ENCODE peak calls at places on chromosomes 16 and 17, in seven cellular contexts. C is AG09309, U is GM10248, S is cardiac muscle cell, Q is H9, O is omental fat pad, I is fibroblast of the aortic adventitia. W is an unnamed sample.

GRCh38 chr16:82281544-82281943 is 111.5 kb upstream of the MPHOSPH6 start:
- DNase-seq in C (no peak), U (no peak), S (no peak), Q (no peak), O (no peak), I (no peak), W (no peak)

GRCh38 chr16:287981-288920 is 5.3 kb downstream of the PDIA2 start:
- DNase-seq in C (no peak), U (no peak), S (no peak), Q (no peak), O (no peak), I (no peak), W (no peak)

GRCh38 chr16:20760346-20760745 is 3.5 kb upstream of the ACSM3 start:
- DNase-seq in C (no peak), U (no peak), S (no peak), Q (no peak), O (no peak), I (no peak), W (no peak)

GRCh38 chr16:81551141-81551808 is 106.7 kb downstream of the CMIP start:
- DNase-seq in C (no peak), U (peak; percentile 71), S (no peak), Q (no peak), O (no peak), I (peak; percentile 30), W (no peak)

GRCh38 chr17:49858796-49859195 is 10.9 kb upstream of the TAC4 start:
- DNase-seq in C (no peak), U (no peak), S (no peak), Q (no peak), O (no peak), I (no peak), W (no peak)

GRCh38 chr17:19360772-19361171 is 1.8 kb downstream of the B9D1 start:
- DNase-seq in C (no peak), U (no peak), S (no peak), Q (no peak), O (no peak), I (no peak), W (no peak)

GRCh38 chr17:71633391-71633849 is 487.4 kb upstream of the SOX9 start:
- DNase-seq in C (peak; percentile 83), U (no peak), S (no peak), Q (no peak), O (no peak), I (peak; percentile 22), W (no peak)

GRCh38 chr17:67649891-67650290 is 67.8 kb upstream of the NOL11 start:
- DNase-seq in C (no peak), U (no peak), S (no peak), Q (peak; percentile 43), O (no peak), I (no peak), W (no peak)

GRCh38 chr16:22191966-22192260 is 14.2 kb upstream of the EEF2K start:
- DNase-seq in C (no peak), U (no peak), S (peak; percentile 26), Q (no peak), O (no peak), I (no peak), W (no peak)

GRCh38 chr17:3890082-3890892 is 2.6 kb downstream of the CAMKK1 start:
- DNase-seq in C (no peak), U (no peak), S (no peak), Q (no peak), O (peak; percentile 81), I (peak; percentile 83), W (no peak)

GRCh38 chr17:79116575-79117368 is 42.1 kb downstream of the ENGASE start:
- DNase-seq in C (no peak), U (no peak), S (no peak), Q (no peak), O (no peak), I (no peak), W (no peak)

GRCh38 chr17:81165246-81166032 is at the start of gene PVALEF:
- DNase-seq in C (no peak), U (no peak), S (peak; percentile 76), Q (peak; percentile 63), O (no peak), I (no peak), W (peak; percentile 49)

GRCh38 chr16:78430281-78430680 is 330.8 kb downstream of the WWOX start:
- DNase-seq in C (no peak), U (no peak), S (no peak), Q (no peak), O (no peak), I (no peak), W (no peak)

GRCh38 chr17:59837362-59838195 is 55.2 kb downstream of the TUBD1 start:
- DNase-seq in C (peak; percentile 100), U (peak; percentile 74), S (peak; percentile 96), Q (peak; percentile 89), O (no peak), I (peak; percentile 100), W (peak; percentile 52)

GRCh38 chr16:64051826-64052225 is 1070.0 kb downstream of the CDH11 start:
- DNase-seq in C (no peak), U (no peak), S (peak; percentile 47), Q (no peak), O (no peak), I (peak; percentile 2), W (peak; percentile 10)

DNA sequence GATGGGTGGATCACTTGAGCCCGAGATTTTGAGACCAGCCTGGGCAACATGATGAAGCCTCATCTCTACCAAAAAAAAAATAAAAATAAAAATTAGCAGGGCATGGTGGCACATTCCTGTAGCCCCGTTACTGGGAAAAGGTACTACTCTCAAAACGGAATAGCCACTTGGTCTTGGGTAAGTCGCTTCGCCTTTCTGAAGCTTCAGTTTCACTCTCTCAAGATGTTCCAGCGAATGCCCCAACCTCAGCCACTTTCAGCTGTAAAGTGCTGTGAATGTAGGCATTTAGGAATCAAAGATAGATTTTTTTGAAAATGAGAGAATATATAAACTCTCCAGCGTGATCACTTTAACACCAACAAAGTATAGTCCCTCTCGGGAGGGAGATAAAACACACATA is 154.1 kb upstream of the HS3ST3A1 start:
- DNase-seq in C (no peak), U (no peak), S (no peak), Q (no peak), O (no peak), I (no peak), W (no peak)
- TF ChIP-seq CTCF in C (no peak), U (no peak), S (no peak), Q (no peak), O (no peak), I (no peak), W (no peak)

GRCh38 chr16:68097088-68097487 is 11.9 kb downstream of the NFATC3 start:
- DNase-seq in C (no peak), U (no peak), S (no peak), Q (no peak), O (no peak), I (no peak), W (no peak)

GRCh38 chr16:68096491-68096890 is 11.3 kb downstream of the NFATC3 start:
- DNase-seq in C (no peak), U (no peak), S (no peak), Q (no peak), O (no peak), I (no peak), W (no peak)

GRCh38 chr16:68093816-68094613 is 8.8 kb downstream of the NFATC3 start:
- DNase-seq in C (no peak), U (no peak), S (peak; percentile 31), Q (no peak), O (no peak), I (peak; percentile 69), W (no peak)

GRCh38 chr16:68091604-68092261 is 6.6 kb downstream of the NFATC3 start:
- DNase-seq in C (no peak), U (no peak), S (no peak), Q (no peak), O (no peak), I (peak; percentile 72), W (no peak)

DNA sequence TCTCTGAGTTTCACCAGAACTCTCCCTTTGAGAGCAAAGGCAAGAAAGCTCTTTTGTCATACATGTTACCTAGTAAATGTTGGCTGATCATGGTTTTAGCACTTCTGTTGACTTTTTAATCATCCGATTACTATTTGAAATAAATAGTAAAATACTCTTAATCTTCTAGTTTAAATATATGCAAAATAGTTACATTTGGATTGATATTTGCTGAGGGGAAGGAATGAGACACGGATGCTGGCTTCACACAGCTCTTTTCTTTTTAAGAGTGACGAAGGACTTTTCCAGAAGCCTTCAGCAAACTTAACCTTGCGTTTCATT is 9.4 kb downstream of the NFATC3 start:
- DNase-seq in C (no peak), U (no peak), S (no peak), Q (no peak), O (no peak), I (no peak), W (no peak)
- TF ChIP-seq CTCF in C (no peak), U (no peak), S (no peak), Q (peak; percentile 7), O (no peak), I (peak; percentile 12), W (peak; percentile 55)

GRCh38 chr17:77426676-77427386 is 286.1 kb downstream of the SEC14L1 start:
- DNase-seq in C (no peak), U (no peak), S (no peak), Q (no peak), O (no peak), I (no peak), W (no peak)

GRCh38 chr17:77425791-77426641 is 285.2 kb downstream of the SEC14L1 start:
- DNase-seq in C (no peak), U (no peak), S (no peak), Q (peak; percentile 82), O (no peak), I (peak; percentile 72), W (no peak)

GRCh38 chr17:77428901-77429734 is 288.3 kb downstream of the SEC14L1 start:
- DNase-seq in C (no peak), U (no peak), S (no peak), Q (no peak), O (no peak), I (no peak), W (no peak)

GRCh38 chr17:77428020-77428781 is 287.4 kb downstream of the SEC14L1 start:
- DNase-seq in C (no peak), U (no peak), S (no peak), Q (no peak), O (no peak), I (no peak), W (no peak)

GRCh38 chr17:77427471-77427991 is 286.8 kb downstream of the SEC14L1 start:
- DNase-seq in C (no peak), U (no peak), S (no peak), Q (no peak), O (no peak), I (peak; percentile 86), W (no peak)
- TF ChIP-seq CTCF in C (peak; percentile 1), U (no peak), S (no peak), Q (no peak), O (no peak), I (peak; percentile 21), W (no peak)

GRCh38 chr16:67015317-67015731 is 13.6 kb upstream of the CBFB start:
- DNase-seq in C (no peak), U (no peak), S (no peak), Q (no peak), O (no peak), I (no peak), W (no peak)

GRCh38 chr16:67016143-67016542 is 12.8 kb upstream of the CBFB start:
- DNase-seq in C (no peak), U (no peak), S (no peak), Q (no peak), O (no peak), I (no peak), W (no peak)

GRCh38 chr16:67014641-67015315 is 14.2 kb upstream of the CBFB start:
- DNase-seq in C (no peak), U (no peak), S (no peak), Q (no peak), O (no peak), I (no peak), W (no peak)

GRCh38 chr16:67013238-67013822 is 15.6 kb upstream of the CBFB start:
- DNase-seq in C (no peak), U (no peak), S (no peak), Q (no peak), O (no peak), I (no peak), W (no peak)

GRCh38 chr16:67013823-67014640 is 14.9 kb upstream of the CBFB start:
- DNase-seq in C (no peak), U (peak; percentile 68), S (peak; percentile 78), Q (peak; percentile 53), O (peak; percentile 40), I (peak; percentile 68), W (peak; percentile 71)
- TF ChIP-seq CTCF in C (no peak), U (no peak), S (no peak), Q (peak; percentile 35), O (no peak), I (peak; percentile 5), W (peak; percentile 13)